ENCODE peak calls at places on chromosome 6, in ten cellular contexts. K is left lung, G is NB4, U is AG04449, S is neuronal stem cell, Q is DND-41, O is fibroblast of villous mesenchyme, W is mesendoderm, L is Karpas-422, M is IMR-90. R is an unnamed sample.

GRCh38 chr6:54335871-54336270 is 27.6 kb downstream of the TINAG start:
- DNase-seq in Q (no peak), G (no peak), W (peak; percentile 89), U (peak; percentile 93), O (peak; percentile 96), K (no peak), L (no peak), S (no peak), M (peak; percentile 99), R (no peak)

GRCh38 chr6:5838656-5839396 is 167.9 kb downstream of the NRN1 start:
- DNase-seq in S (no peak), L (no peak), M (no peak), G (no peak), K (no peak), O (no peak), Q (no peak), U (no peak), W (no peak), R (no peak)

GRCh38 chr6:137013031-137013430 is 31.7 kb downstream of the IL20RA start:
- DNase-seq in S (no peak), Q (no peak), U (peak; percentile 37), O (no peak), M (no peak), L (no peak), K (no peak), G (no peak), W (no peak), R (no peak)

GRCh38 chr6:30752164-30752927 is 8.0 kb upstream of the IER3 start:
- DNase-seq in Q (no peak), G (peak; percentile 73), W (no peak), M (peak; percentile 100), L (peak; percentile 32), O (peak; percentile 100), U (peak; percentile 100), K (peak; percentile 95), S (no peak), R (no peak)

GRCh38 chr6:14540859-14541540 is 423.4 kb downstream of the CD83 start:
- DNase-seq in O (no peak), G (no peak), L (no peak), K (no peak), U (no peak), Q (no peak), S (peak; percentile 3), M (peak; percentile 31), W (no peak), R (no peak)

GRCh38 chr6:73631849-73632248 is 21.9 kb downstream of the SLC17A5 start:
- DNase-seq in O (peak; percentile 56), Q (no peak), G (no peak), S (no peak), M (peak; percentile 93), U (no peak), W (no peak), L (no peak), K (no peak), R (no peak)

GRCh38 chr6:79438015-79438414 is 99.2 kb downstream of the LCA5 start:
- DNase-seq in L (no peak), U (no peak), G (no peak), O (no peak), W (no peak), M (no peak), Q (no peak), S (no peak), K (peak; percentile 39), R (no peak)

GRCh38 chr6:31396422-31397152 is 6.8 kb upstream of the MICA start:
- DNase-seq in K (peak; percentile 80), Q (peak; percentile 85), M (peak; percentile 70), O (peak; percentile 78), U (no peak), W (peak; percentile 76), L (peak; percentile 91), G (peak; percentile 75), S (peak; percentile 65), R (peak; percentile 76)

GRCh38 chr6:83430606-83431544 is at the start of gene ME1:
- DNase-seq in O (peak; percentile 83), L (no peak), G (peak; percentile 97), Q (no peak), S (peak; percentile 52), U (peak; percentile 17), K (peak; percentile 93), W (peak; percentile 90), M (peak; percentile 86), R (no peak)

GRCh38 chr6:68572525-68572924 is 62.6 kb upstream of the ADGRB3 start:
- DNase-seq in K (no peak), L (peak; percentile 89), Q (peak; percentile 19), O (no peak), U (no peak), M (no peak), S (no peak), G (peak; percentile 71), W (peak; percentile 88), R (peak; percentile 60)

GRCh38 chr6:111478749-111479148 is 4.3 kb downstream of the REV3L start:
- DNase-seq in K (no peak), M (peak; percentile 72), O (peak; percentile 72), Q (no peak), S (peak; percentile 65), L (peak; percentile 84), G (peak; percentile 80), U (no peak), W (peak; percentile 97), R (peak; percentile 74)

GRCh38 chr6:150694889-150695288 is 95.2 kb downstream of the PLEKHG1 start:
- DNase-seq in G (no peak), K (no peak), Q (no peak), U (no peak), W (no peak), L (peak; percentile 69), O (no peak), S (no peak), M (no peak), R (no peak)

GRCh38 chr6:35470663-35471120 is 2.5 kb downstream of the RPL10A start:
- DNase-seq in M (no peak), U (no peak), O (no peak), Q (no peak), K (no peak), S (no peak), W (no peak), G (no peak), L (peak; percentile 60), R (peak; percentile 27)
- H3K4me3 ChIP-seq in M (no peak overlapping the region), U (peak overlapping the region; percentile 94), O (peak overlapping the region; percentile 4), Q (no peak overlapping the region), K (peak overlapping the region; percentile 90), S (no peak overlapping the region), W (peak overlapping the region; percentile 47), G (peak overlapping the region; percentile 77), L (peak overlapping the region; percentile 90), R (peak overlapping the region; percentile 91)

GRCh38 chr6:41702771-41703494 is 32.5 kb downstream of the TFEB start:
- DNase-seq in M (no peak), W (no peak), U (no peak), O (no peak), G (no peak), S (no peak), K (no peak), L (no peak), Q (no peak), R (no peak)

GRCh38 chr6:41705996-41706835 is 29.2 kb downstream of the TFEB start:
- DNase-seq in M (peak; percentile 68), Q (no peak), L (peak; percentile 96), G (peak; percentile 93), S (peak; percentile 52), U (no peak), O (peak; percentile 74), W (peak; percentile 72), K (peak; percentile 90), R (peak; percentile 94)

GRCh38 chr6:41705329-41705995 is 29.9 kb downstream of the TFEB start:
- DNase-seq in S (no peak), Q (no peak), W (no peak), U (no peak), G (no peak), O (no peak), M (no peak), K (no peak), L (no peak), R (no peak)

GRCh38 chr6:41704028-41704427 is 31.4 kb downstream of the TFEB start:
- DNase-seq in S (no peak), L (no peak), O (no peak), K (no peak), M (no peak), Q (no peak), G (no peak), W (no peak), U (no peak), R (no peak)

GRCh38 chr6:41704656-41705328 is 30.6 kb downstream of the TFEB start:
- DNase-seq in S (no peak), Q (no peak), G (no peak), L (peak; percentile 71), K (no peak), U (no peak), O (no peak), M (no peak), W (no peak), R (peak; percentile 40)
- H3K4me3 ChIP-seq in S (no peak overlapping the region), Q (no peak overlapping the region), G (no peak overlapping the region), L (peak overlapping the region; percentile 65), K (no peak overlapping the region), U (no peak overlapping the region), O (no peak overlapping the region), M (no peak overlapping the region), W (no peak overlapping the region), R (peak overlapping the region; percentile 69)

DNA sequence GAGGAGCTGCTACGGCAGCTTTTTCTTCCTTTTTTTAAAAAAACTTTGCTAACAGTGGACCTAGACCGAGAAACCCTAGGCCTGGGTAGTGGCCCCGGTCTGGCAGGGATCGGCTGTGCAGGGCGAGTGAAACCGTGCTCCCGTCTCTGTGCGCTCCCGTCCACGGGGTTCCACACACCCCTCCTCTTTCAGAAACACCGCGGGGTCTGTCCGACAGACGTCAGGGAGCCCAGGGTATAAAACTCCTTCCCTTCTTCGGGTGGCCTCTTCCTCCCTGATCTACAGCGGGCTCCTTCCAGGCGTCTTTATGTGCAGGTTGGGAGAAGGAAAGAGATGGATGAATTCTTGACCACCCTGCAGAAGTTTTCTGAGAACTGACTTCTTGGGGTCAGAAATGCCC is 27.1 kb upstream of the SMOC2 start:
- DNase-seq in U (no peak), O (no peak), L (no peak), G (no peak), S (no peak), M (no peak), W (no peak), K (no peak), Q (no peak), R (no peak)
- H3K4me3 ChIP-seq in U (no peak overlapping the region), O (no peak overlapping the region), L (no peak overlapping the region), G (no peak overlapping the region), S (no peak overlapping the region), M (no peak overlapping the region), W (no peak overlapping the region), K (no peak overlapping the region), Q (no peak overlapping the region), R (no peak overlapping the region)

DNA sequence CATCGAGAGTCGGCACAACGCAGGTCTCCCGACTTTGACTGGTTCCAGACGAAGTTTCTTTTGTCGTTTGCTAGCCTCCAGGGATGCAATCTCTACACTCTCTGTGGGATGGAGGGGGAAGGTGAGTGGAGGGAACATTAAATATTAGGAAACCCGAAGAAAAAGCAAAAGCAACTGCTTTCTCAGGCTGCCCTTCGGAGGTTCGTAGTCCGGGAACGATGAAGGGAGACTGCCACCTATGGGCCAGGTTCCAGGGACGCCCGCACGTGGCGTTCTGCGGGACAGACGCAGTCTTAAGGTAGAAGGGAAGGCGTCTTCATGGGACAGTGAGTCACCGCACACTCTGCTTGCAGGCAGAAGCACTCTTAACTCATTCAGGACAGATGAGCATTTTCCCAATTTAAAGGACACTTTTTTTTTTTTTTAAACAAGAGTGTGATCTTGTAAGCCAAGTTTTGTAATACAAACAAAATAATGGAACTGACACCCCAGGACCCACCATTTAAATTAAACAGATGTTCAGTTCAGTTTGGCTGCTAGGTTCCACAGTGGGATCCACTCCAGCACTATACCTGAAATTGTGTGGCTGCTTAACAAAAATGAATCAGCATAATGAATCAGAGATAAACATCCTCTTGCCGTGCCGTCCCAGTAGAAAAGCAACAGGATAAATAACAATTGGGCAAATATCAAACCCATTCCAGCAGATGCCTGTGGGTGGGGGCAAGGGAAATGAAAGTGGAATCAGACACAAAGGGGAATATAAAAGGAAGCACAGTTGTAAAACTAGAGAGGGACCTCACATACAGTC is 65.8 kb upstream of the ARMC2 start:
- DNase-seq in U (no peak), O (peak; percentile 87), K (peak; percentile 90), M (peak; percentile 81), L (peak; percentile 90), W (peak; percentile 91), Q (peak; percentile 80), G (peak; percentile 92), S (peak; percentile 54), R (peak; percentile 80)
- H3K4me3 ChIP-seq in U (peak overlapping the region; percentile 69), O (peak overlapping the region; percentile 66), K (peak overlapping the region; percentile 37), M (peak overlapping the region; percentile 53), L (peak overlapping the region; percentile 43), W (peak overlapping the region; percentile 19), Q (no peak overlapping the region), G (peak overlapping the region; percentile 49), S (peak overlapping the region; percentile 51), R (peak overlapping the region; percentile 48)